ENCODE peak calls at places on chromosomes 2 and 18, in four cellular contexts. One of them, this sample, is unnamed.

GRCh38 chr2:234808907-234809306 is 142.9 kb upstream of the SH3BP4 start:
- DNase-seq in NCI-H2081: no peak
- DNase-seq in globus pallidus: no peak
- DNase-seq in Calu3: no peak
- DNase-seq in this sample: no peak

GRCh38 chr2:48305569-48305968 is 224.4 kb upstream of the STON1 start:
- DNase-seq in NCI-H2081: no peak
- DNase-seq in globus pallidus: no peak
- DNase-seq in Calu3: no peak
- DNase-seq in this sample: no peak

GRCh38 chr2:28709101-28709500 is 42.5 kb upstream of the PPP1CB start:
- DNase-seq in NCI-H2081: no peak
- DNase-seq in globus pallidus: no peak
- DNase-seq in Calu3: no peak
- DNase-seq in this sample: peak; percentile 71

GRCh38 chr2:219595250-219595649 is 2.4 kb upstream of the STK11IP start:
- DNase-seq in NCI-H2081: no peak
- DNase-seq in globus pallidus: no peak
- DNase-seq in Calu3: no peak
- DNase-seq in this sample: no peak

GRCh38 chr18:45954070-45954712 is 12.9 kb downstream of the EPG5 start:
- DNase-seq in NCI-H2081: no peak
- DNase-seq in globus pallidus: no peak
- DNase-seq in Calu3: no peak
- DNase-seq in this sample: no peak

GRCh38 chr2:135839713-135840112 is 2.7 kb upstream of the LCT start:
- DNase-seq in NCI-H2081: no peak
- DNase-seq in globus pallidus: no peak
- DNase-seq in Calu3: no peak
- DNase-seq in this sample: no peak

GRCh38 chr2:119126650-119127049 is 31.9 kb downstream of the C1QL2 start:
- DNase-seq in NCI-H2081: no peak
- DNase-seq in globus pallidus: no peak
- DNase-seq in Calu3: peak; percentile 68
- DNase-seq in this sample: no peak

GRCh38 chr2:214507032-214507431 is 96.2 kb downstream of the VWC2L start:
- DNase-seq in NCI-H2081: no peak
- DNase-seq in globus pallidus: no peak
- DNase-seq in Calu3: no peak
- DNase-seq in this sample: no peak

GRCh38 chr18:55458456-55459238 is 129.3 kb downstream of the TCF4 start:
- DNase-seq in NCI-H2081: no peak
- DNase-seq in globus pallidus: peak; percentile 84
- DNase-seq in Calu3: no peak
- DNase-seq in this sample: no peak

GRCh38 chr2:20645301-20645701 is 5.6 kb downstream of the HS1BP3 start:
- DNase-seq in NCI-H2081: no peak
- DNase-seq in globus pallidus: no peak
- DNase-seq in Calu3: no peak
- DNase-seq in this sample: no peak

GRCh38 chr2:163681765-163682164 is 54.0 kb downstream of the FIGN start:
- DNase-seq in NCI-H2081: no peak
- DNase-seq in globus pallidus: peak; percentile 49
- DNase-seq in Calu3: no peak
- DNase-seq in this sample: no peak

GRCh38 chr18:58321986-58322385 is 278.0 kb downstream of the NEDD4L start:
- DNase-seq in NCI-H2081: peak; percentile 28
- DNase-seq in globus pallidus: peak; percentile 54
- DNase-seq in Calu3: peak; percentile 70
- DNase-seq in this sample: peak; percentile 58

GRCh38 chr2:160583823-160584537 is 90.4 kb upstream of the RBMS1 start:
- DNase-seq in NCI-H2081: no peak
- DNase-seq in globus pallidus: no peak
- DNase-seq in Calu3: no peak
- DNase-seq in this sample: no peak

GRCh38 chr18:3579701-3580100 is 129.7 kb downstream of the TGIF1 start:
- DNase-seq in NCI-H2081: no peak
- DNase-seq in globus pallidus: no peak
- DNase-seq in Calu3: no peak
- DNase-seq in this sample: no peak

GRCh38 chr18:5106730-5107129 is 90.3 kb downstream of the AKAIN1 start:
- DNase-seq in NCI-H2081: no peak
- DNase-seq in globus pallidus: no peak
- DNase-seq in Calu3: no peak
- DNase-seq in this sample: no peak

GRCh38 chr2:32780961-32781360 is 153.1 kb downstream of the TTC27 start:
- DNase-seq in NCI-H2081: no peak
- DNase-seq in globus pallidus: no peak
- DNase-seq in Calu3: no peak
- DNase-seq in this sample: no peak

GRCh38 chr2:214117054-214117453 is 293.8 kb upstream of the VWC2L start:
- DNase-seq in NCI-H2081: no peak
- DNase-seq in globus pallidus: no peak
- DNase-seq in Calu3: no peak
- DNase-seq in this sample: no peak

GRCh38 chr2:51424418-51424817 is 392.5 kb upstream of the NRXN1 start:
- DNase-seq in NCI-H2081: no peak
- DNase-seq in globus pallidus: no peak
- DNase-seq in Calu3: no peak
- DNase-seq in this sample: no peak

GRCh38 chr18:9631814-9632496 is 17.6 kb upstream of the PPP4R1 start:
- DNase-seq in NCI-H2081: no peak
- DNase-seq in globus pallidus: no peak
- DNase-seq in Calu3: peak; percentile 31
- DNase-seq in this sample: no peak

GRCh38 chr18:48622911-48623431 is 84.1 kb downstream of the CTIF start:
- DNase-seq in NCI-H2081: no peak
- DNase-seq in globus pallidus: no peak
- DNase-seq in Calu3: no peak
- DNase-seq in this sample: no peak

GRCh38 chr2:148201075-148202004 is 180.4 kb downstream of the MBD5 start:
- DNase-seq in NCI-H2081: no peak
- DNase-seq in globus pallidus: peak; percentile 24
- DNase-seq in Calu3: peak; percentile 61
- DNase-seq in this sample: peak; percentile 37

GRCh38 chr18:2083691-2084090 is 487.6 kb downstream of the METTL4 start:
- DNase-seq in NCI-H2081: no peak
- DNase-seq in globus pallidus: no peak
- DNase-seq in Calu3: peak; percentile 21
- DNase-seq in this sample: no peak

GRCh38 chr2:88165604-88166003 is 4.5 kb upstream of the THNSL2 start:
- DNase-seq in NCI-H2081: no peak
- DNase-seq in globus pallidus: peak; percentile 28
- DNase-seq in Calu3: no peak
- DNase-seq in this sample: no peak

GRCh38 chr2:67650292-67651133 is 253.4 kb downstream of the ETAA1 start:
- DNase-seq in NCI-H2081: no peak
- DNase-seq in globus pallidus: peak; percentile 51
- DNase-seq in Calu3: peak; percentile 85
- DNase-seq in this sample: peak; percentile 63

GRCh38 chr2:185006481-185006880 is 408.2 kb downstream of the ZNF804A start:
- DNase-seq in NCI-H2081: no peak
- DNase-seq in globus pallidus: no peak
- DNase-seq in Calu3: no peak
- DNase-seq in this sample: no peak

GRCh38 chr18:79949571-79950439 is 1.6 kb downstream of the SLC66A2 start:
- DNase-seq in NCI-H2081: no peak
- DNase-seq in globus pallidus: no peak
- DNase-seq in Calu3: no peak
- DNase-seq in this sample: peak; percentile 53

GRCh38 chr18:62242955-62243354 is 55.9 kb downstream of the RELCH start:
- DNase-seq in NCI-H2081: no peak
- DNase-seq in globus pallidus: no peak
- DNase-seq in Calu3: no peak
- DNase-seq in this sample: no peak

GRCh38 chr2:70546376-70546775 is 7.2 kb downstream of the TGFA start:
- DNase-seq in NCI-H2081: no peak
- DNase-seq in globus pallidus: no peak
- DNase-seq in Calu3: no peak
- DNase-seq in this sample: no peak

GRCh38 chr18:25146113-25146512 is 205.9 kb downstream of the ZNF521 start:
- DNase-seq in NCI-H2081: no peak
- DNase-seq in globus pallidus: no peak
- DNase-seq in Calu3: no peak
- DNase-seq in this sample: no peak

This sample was measured in left colon.